ENCODE peak calls at places on chromosome 9, in four cellular contexts. One of them, this sample, is unnamed.
A peak's percentile ranks its signal among the peaks of the same experiment; 100 is the strongest.

GRCh38 chr9:122144006-122144405 is 15.6 kb downstream of the NDUFA8 start:
- DNase-seq in GM23338: no peak
- DNase-seq in thoracic aorta: no peak
- DNase-seq in ovary: no peak
- DNase-seq in this sample: no peak

GRCh38 chr9:20271723-20272122 is 350.6 kb downstream of the MLLT3 start:
- DNase-seq in GM23338: no peak
- DNase-seq in thoracic aorta: no peak
- DNase-seq in ovary: no peak
- DNase-seq in this sample: no peak

GRCh38 chr9:137303893-137304382 is 1.9 kb upstream of the NRARP start:
- DNase-seq in GM23338: no peak
- DNase-seq in thoracic aorta: no peak
- DNase-seq in ovary: peak; percentile 26
- DNase-seq in this sample: no peak

GRCh38 chr9:119086590-119086989 is 282.6 kb downstream of the BRINP1 start:
- DNase-seq in GM23338: peak; percentile 75
- DNase-seq in thoracic aorta: no peak
- DNase-seq in ovary: no peak
- DNase-seq in this sample: no peak

GRCh38 chr9:79254900-79255651 is 316.7 kb upstream of the TLE4 start:
- DNase-seq in GM23338: peak; percentile 82
- DNase-seq in thoracic aorta: no peak
- DNase-seq in ovary: no peak
- DNase-seq in this sample: peak; percentile 73

GRCh38 chr9:125529589-125530515 is 177.2 kb downstream of the MAPKAP1 start:
- DNase-seq in GM23338: peak; percentile 31
- DNase-seq in thoracic aorta: no peak
- DNase-seq in ovary: no peak
- DNase-seq in this sample: no peak

GRCh38 chr9:13857521-13857920 is 456.4 kb downstream of the NFIB start:
- DNase-seq in GM23338: no peak
- DNase-seq in thoracic aorta: no peak
- DNase-seq in ovary: no peak
- DNase-seq in this sample: no peak

GRCh38 chr9:115142502-115143265 is 24.7 kb upstream of the TNC start:
- DNase-seq in GM23338: no peak
- DNase-seq in thoracic aorta: no peak
- DNase-seq in ovary: no peak
- DNase-seq in this sample: no peak

GRCh38 chr9:99433555-99433954 is 211.5 kb downstream of the SEC61B start:
- DNase-seq in GM23338: no peak
- DNase-seq in thoracic aorta: peak; percentile 12
- DNase-seq in ovary: no peak
- DNase-seq in this sample: no peak

GRCh38 chr9:99430301-99430700 is 208.2 kb downstream of the SEC61B start:
- DNase-seq in GM23338: no peak
- DNase-seq in thoracic aorta: no peak
- DNase-seq in ovary: no peak
- DNase-seq in this sample: no peak

GRCh38 chr9:99431103-99431502 is 209.0 kb downstream of the SEC61B start:
- DNase-seq in GM23338: no peak
- DNase-seq in thoracic aorta: no peak
- DNase-seq in ovary: no peak
- DNase-seq in this sample: no peak

GRCh38 chr9:99432075-99432474 is 210.0 kb downstream of the SEC61B start:
- DNase-seq in GM23338: no peak
- DNase-seq in thoracic aorta: no peak
- DNase-seq in ovary: no peak
- DNase-seq in this sample: no peak

DNA sequence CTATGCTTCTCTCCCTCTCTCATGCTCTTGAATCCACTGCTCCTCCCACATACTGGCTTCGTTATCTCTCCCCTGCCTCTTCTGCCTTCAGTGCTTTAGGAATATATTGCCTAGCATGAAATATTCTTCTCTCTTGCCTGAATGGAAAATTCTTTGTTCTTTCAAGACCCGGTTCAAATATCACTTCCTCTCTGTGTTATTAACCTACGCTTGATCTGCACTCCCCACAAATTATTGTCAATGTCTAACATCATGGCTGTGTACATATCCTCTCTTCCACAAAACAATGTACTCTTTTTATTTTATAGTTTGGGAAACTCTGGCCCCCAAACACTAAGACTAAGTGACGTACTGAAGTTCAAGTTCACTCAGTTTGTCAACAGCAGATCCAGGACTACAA is 211.0 kb downstream of the SEC61B start:
- DNase-seq in GM23338: no peak
- DNase-seq in thoracic aorta: no peak
- DNase-seq in ovary: no peak
- DNase-seq in this sample: no peak
- H3K27ac ChIP-seq in GM23338: no peak overlapping the region
- H3K27ac ChIP-seq in thoracic aorta: no peak overlapping the region
- H3K27ac ChIP-seq in ovary: no peak overlapping the region
- H3K27ac ChIP-seq in this sample: no peak overlapping the region

GRCh38 chr9:71685988-71686387 is 82.3 kb downstream of the CEMIP2 start:
- DNase-seq in GM23338: peak; percentile 23
- DNase-seq in thoracic aorta: no peak
- DNase-seq in ovary: no peak
- DNase-seq in this sample: no peak

GRCh38 chr9:71685394-71685793 is 82.9 kb downstream of the CEMIP2 start:
- DNase-seq in GM23338: no peak
- DNase-seq in thoracic aorta: no peak
- DNase-seq in ovary: no peak
- DNase-seq in this sample: no peak

GRCh38 chr9:71684566-71684965 is 83.7 kb downstream of the CEMIP2 start:
- DNase-seq in GM23338: no peak
- DNase-seq in thoracic aorta: no peak
- DNase-seq in ovary: no peak
- DNase-seq in this sample: no peak

GRCh38 chr9:71681708-71682268 is 86.5 kb downstream of the CEMIP2 start:
- DNase-seq in GM23338: no peak
- DNase-seq in thoracic aorta: no peak
- DNase-seq in ovary: no peak
- DNase-seq in this sample: no peak

DNA sequence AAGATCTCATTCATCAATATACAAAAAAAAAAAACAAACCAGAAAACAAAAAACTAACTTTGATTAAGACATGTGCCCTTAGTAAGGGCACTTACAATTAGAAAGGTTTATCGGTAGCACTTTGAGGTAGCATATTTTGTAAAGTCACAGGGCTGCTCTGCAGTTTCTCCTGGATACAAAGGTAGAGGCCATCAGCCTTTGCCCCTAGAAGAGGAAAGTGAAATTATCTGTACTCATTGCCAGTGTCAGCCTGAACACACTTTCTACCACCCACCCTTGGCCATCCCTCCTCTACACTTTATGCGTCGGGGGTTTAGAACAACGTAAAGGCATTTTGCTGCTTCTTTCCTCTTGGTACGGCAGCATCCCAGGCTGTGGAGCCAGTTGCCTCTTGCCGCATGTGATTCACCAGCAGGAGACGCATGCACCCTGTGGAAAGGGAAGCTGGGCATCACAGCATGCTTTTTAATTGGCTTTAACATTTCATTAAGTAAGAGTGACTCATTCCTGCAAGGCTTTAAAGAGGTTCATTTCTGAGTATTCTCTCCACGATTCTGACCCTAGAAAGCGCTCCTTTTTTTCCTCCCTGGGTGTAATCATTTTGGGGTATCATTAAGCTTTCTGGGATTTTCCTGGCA is 84.6 kb downstream of the CEMIP2 start:
- DNase-seq in GM23338: peak; percentile 66
- DNase-seq in thoracic aorta: no peak
- DNase-seq in ovary: peak; percentile 25
- DNase-seq in this sample: peak; percentile 17
- TF ChIP-seq CTCF in GM23338: peak; percentile 39
- TF ChIP-seq CTCF in thoracic aorta: no peak
- TF ChIP-seq CTCF in ovary: no peak
- TF ChIP-seq CTCF in this sample: peak; percentile 19

DNA sequence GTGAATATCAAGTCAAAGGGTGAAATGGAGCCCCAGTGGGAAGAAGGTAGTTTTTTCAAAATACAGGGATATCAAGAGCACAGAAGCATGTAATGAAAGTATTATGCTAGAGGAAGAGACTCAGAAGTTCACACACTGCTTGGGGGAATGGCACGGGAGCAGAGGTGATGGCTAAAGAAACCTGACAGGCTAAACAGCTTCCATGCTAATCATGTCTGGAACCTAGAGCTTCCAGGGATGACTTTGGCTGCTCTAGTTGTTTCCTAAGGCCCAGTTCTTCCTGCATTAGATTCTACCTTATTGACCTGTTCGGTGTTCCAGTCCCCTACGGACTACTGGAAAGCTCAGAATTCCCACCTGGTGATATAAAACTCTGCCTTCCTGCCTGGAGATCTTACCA is 34.3 kb downstream of the TRIM32 start:
- DNase-seq in GM23338: no peak
- DNase-seq in thoracic aorta: no peak
- DNase-seq in ovary: no peak
- DNase-seq in this sample: no peak
- H3K4me3 ChIP-seq in GM23338: no peak overlapping the region
- H3K4me3 ChIP-seq in thoracic aorta: no peak overlapping the region
- H3K4me3 ChIP-seq in ovary: no peak overlapping the region
- H3K4me3 ChIP-seq in this sample: no peak overlapping the region

DNA sequence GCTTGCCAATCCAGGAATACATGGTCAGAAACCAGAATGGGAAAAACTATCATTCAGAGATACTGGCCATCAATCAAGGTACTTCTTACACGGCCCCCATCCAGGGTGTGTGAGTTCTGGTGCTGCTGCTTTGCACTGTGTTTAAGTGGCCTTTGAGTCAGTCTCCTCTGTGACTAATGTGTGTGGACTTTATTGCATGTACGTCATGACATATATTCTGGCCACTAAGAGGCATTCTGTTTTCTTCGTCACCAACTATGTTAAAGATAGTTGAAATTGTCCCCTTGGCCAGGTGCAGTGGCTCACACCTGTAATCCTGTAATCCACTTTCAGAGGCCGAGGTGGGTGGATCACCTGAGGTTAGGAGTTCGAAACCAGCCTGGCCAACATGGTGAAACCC is 8.5 kb downstream of the EXOSC3 start:
- DNase-seq in GM23338: no peak
- DNase-seq in thoracic aorta: no peak
- DNase-seq in ovary: no peak
- DNase-seq in this sample: no peak
- H3K27ac ChIP-seq in GM23338: no peak overlapping the region
- H3K27ac ChIP-seq in thoracic aorta: no peak overlapping the region
- H3K27ac ChIP-seq in ovary: no peak overlapping the region
- H3K27ac ChIP-seq in this sample: no peak overlapping the region

DNA sequence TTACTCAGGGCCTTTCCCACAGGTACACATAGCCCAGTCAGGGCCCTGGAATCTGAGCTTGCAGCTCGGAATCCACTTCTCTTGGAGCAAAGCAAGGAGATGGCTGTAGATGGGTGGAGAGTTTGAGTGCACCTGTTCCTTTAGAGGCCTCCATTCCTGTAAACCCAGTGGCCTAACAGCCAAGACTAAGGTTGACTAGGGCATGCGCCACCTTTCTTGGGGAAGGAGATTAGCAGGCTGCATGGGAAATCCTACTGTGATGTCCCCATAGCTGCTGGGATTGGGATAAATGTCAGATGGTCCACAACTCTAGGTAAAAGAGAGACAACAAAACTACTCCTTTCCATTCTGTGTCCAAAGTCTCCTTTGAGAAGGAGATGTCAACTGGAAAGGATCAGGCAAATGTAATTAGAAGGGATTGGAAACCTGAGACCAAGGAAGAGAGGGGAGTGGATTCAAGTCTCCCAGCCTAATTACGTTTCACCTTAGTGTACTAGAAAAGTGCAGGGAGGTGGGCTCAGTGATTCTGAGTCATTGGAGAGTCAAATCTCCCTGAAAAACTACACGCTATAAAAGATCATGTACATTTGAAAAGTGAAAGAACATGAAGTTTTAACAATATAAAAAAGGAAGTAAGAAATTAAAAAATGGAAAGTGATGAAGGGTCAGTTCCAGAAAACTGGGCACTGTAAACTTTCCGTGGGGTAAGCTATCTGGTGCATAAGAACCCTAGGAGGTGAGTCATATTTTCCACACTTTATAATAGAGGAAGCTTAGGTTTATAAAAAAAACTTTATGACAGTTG is 104.2 kb downstream of the SEC61B start:
- DNase-seq in GM23338: peak; percentile 42
- DNase-seq in thoracic aorta: no peak
- DNase-seq in ovary: no peak
- DNase-seq in this sample: peak; percentile 19
- TF ChIP-seq CTCF in GM23338: peak; percentile 41
- TF ChIP-seq CTCF in thoracic aorta: no peak
- TF ChIP-seq CTCF in ovary: no peak
- TF ChIP-seq CTCF in this sample: peak; percentile 41

DNA sequence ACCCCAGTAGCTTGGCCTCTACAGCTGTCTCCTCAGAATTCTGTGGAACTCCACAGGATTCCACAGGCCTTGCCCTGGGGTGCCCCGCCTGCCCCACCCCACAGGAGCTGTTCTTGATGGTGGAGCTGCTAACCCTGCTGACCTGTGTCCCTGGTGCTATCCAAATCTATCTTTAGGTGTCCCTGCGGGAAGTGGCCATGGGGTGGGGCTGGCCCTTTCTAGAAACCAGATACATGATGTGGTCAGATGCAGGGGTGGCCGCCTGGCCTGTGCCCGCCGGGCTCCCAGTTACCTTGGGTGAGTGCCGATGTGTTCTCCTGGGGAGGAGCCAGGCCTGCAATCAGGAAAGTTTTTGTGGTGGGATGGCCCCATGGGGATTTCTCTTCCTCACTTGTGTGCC is 34.2 kb downstream of the WNK2 start:
- DNase-seq in GM23338: no peak
- DNase-seq in thoracic aorta: no peak
- DNase-seq in ovary: no peak
- DNase-seq in this sample: no peak
- H3K4me3 ChIP-seq in GM23338: no peak overlapping the region
- H3K4me3 ChIP-seq in thoracic aorta: no peak overlapping the region
- H3K4me3 ChIP-seq in ovary: no peak overlapping the region
- H3K4me3 ChIP-seq in this sample: no peak overlapping the region

GRCh38 chr9:128551652-128552152 is 685 bp upstream of the SPTAN1 start:
- DNase-seq in GM23338: no peak
- DNase-seq in thoracic aorta: no peak
- DNase-seq in ovary: no peak
- DNase-seq in this sample: no peak
- H3K27ac ChIP-seq in GM23338: peak overlapping the region; percentile 85
- H3K27ac ChIP-seq in thoracic aorta: peak overlapping the region; percentile 93
- H3K27ac ChIP-seq in ovary: peak overlapping the region; percentile 70
- H3K27ac ChIP-seq in this sample: peak overlapping the region; percentile 70

This sample was measured in WERI-Rb-1.